ENCODE peak calls at places on chromosomes 5 and 9, in five cellular contexts. One of them, this sample, is unnamed.

GRCh38 chr5:1931590-1932138 is 48.9 kb upstream of the IRX4 start:
- DNase-seq in IMR-90: no peak
- DNase-seq in endodermal cell: peak
- DNase-seq in GM23248: no peak
- DNase-seq in NT2/D1: no peak
- DNase-seq in this sample: no peak

GRCh38 chr5:171309526-171310333 is 682 bp downstream of the TLX3 start:
- DNase-seq in IMR-90: no peak
- DNase-seq in endodermal cell: peak
- DNase-seq in GM23248: no peak
- DNase-seq in NT2/D1: no peak
- DNase-seq in this sample: peak

GRCh38 chr5:93305984-93306383 is 275.0 kb downstream of the NR2F1-AS1 start:
- DNase-seq in IMR-90: no peak
- DNase-seq in endodermal cell: peak
- DNase-seq in GM23248: no peak
- DNase-seq in NT2/D1: no peak
- DNase-seq in this sample: no peak

GRCh38 chr9:19306568-19306967 is 73.5 kb downstream of the RPS6 start:
- DNase-seq in IMR-90: no peak
- DNase-seq in endodermal cell: no peak
- DNase-seq in GM23248: peak
- DNase-seq in NT2/D1: no peak
- DNase-seq in this sample: no peak

GRCh38 chr5:139361821-139362429 is 20.3 kb downstream of the PAIP2 start:
- DNase-seq in IMR-90: no peak
- DNase-seq in endodermal cell: no peak
- DNase-seq in GM23248: peak
- DNase-seq in NT2/D1: no peak
- DNase-seq in this sample: no peak

GRCh38 chr5:67353500-67353931 is 156.9 kb upstream of the CD180 start:
- DNase-seq in IMR-90: no peak
- DNase-seq in endodermal cell: no peak
- DNase-seq in GM23248: no peak
- DNase-seq in NT2/D1: no peak
- DNase-seq in this sample: no peak

GRCh38 chr5:113678924-113679575 is 165.6 kb downstream of the YTHDC2 start:
- DNase-seq in IMR-90: peak
- DNase-seq in endodermal cell: peak
- DNase-seq in GM23248: peak
- DNase-seq in NT2/D1: no peak
- DNase-seq in this sample: peak

GRCh38 chr9:7058539-7058938 is 300.8 kb downstream of the KDM4C start:
- DNase-seq in IMR-90: peak
- DNase-seq in endodermal cell: no peak
- DNase-seq in GM23248: no peak
- DNase-seq in NT2/D1: no peak
- DNase-seq in this sample: no peak

GRCh38 chr9:117725426-117725887 is 21.3 kb downstream of the TLR4 start:
- DNase-seq in IMR-90: no peak
- DNase-seq in endodermal cell: no peak
- DNase-seq in GM23248: peak
- DNase-seq in NT2/D1: no peak
- DNase-seq in this sample: no peak

GRCh38 chr5:57163553-57164006 is 10.3 kb upstream of the GPBP1 start:
- DNase-seq in IMR-90: no peak
- DNase-seq in endodermal cell: no peak
- DNase-seq in GM23248: no peak
- DNase-seq in NT2/D1: no peak
- DNase-seq in this sample: no peak

GRCh38 chr5:134132372-134133212 is 18.1 kb downstream of the TCF7 start:
- DNase-seq in IMR-90: no peak
- DNase-seq in endodermal cell: peak
- DNase-seq in GM23248: no peak
- DNase-seq in NT2/D1: no peak
- DNase-seq in this sample: no peak

GRCh38 chr5:82499845-82500244 is 221.7 kb upstream of the RPS23 start:
- DNase-seq in IMR-90: no peak
- DNase-seq in endodermal cell: no peak
- DNase-seq in GM23248: peak
- DNase-seq in NT2/D1: no peak
- DNase-seq in this sample: no peak

GRCh38 chr9:32264171-32264862 is 120.1 kb upstream of the ACO1 start:
- DNase-seq in IMR-90: peak
- DNase-seq in endodermal cell: peak
- DNase-seq in GM23248: peak
- DNase-seq in NT2/D1: peak
- DNase-seq in this sample: no peak

GRCh38 chr5:122126177-122126701 is 3.1 kb upstream of the ZNF474 start:
- DNase-seq in IMR-90: peak
- DNase-seq in endodermal cell: no peak
- DNase-seq in GM23248: peak
- DNase-seq in NT2/D1: no peak
- DNase-seq in this sample: no peak

DNA sequence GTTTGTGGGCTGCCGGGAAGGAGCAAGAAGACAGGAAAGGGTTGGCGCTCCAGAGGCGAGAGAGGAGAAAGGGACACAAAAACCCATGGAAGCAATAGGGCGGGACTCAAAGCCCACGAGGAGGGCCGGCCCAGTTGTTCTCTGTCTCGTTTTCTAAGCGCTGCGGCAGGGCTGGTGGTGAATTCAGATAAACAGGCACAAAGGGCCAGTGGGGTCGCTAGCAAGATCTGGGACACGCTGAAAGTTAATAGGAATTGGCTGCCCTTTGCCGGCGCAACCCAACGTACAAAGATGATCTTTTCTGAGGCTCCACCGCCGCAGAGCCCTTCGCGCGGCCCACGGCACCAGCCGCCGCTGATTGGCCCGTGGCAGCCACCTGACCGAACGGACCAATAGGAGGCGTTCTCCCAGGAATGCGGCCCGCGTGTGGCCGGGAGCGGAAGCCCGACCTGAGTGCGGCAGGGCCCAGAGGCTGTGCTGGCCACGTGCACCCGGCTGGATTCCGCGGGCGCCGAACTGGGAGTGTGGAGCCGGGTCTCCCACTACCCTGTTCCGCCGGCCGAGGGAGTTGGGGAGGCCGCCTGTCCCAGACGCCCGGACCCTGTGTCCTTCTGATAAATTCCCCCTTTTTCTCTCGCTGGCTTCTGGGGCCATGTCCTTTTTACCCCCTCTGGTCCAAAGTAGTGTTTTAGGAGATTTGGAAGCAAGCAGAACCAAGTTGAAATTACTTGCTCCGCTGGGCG is 16.8 kb upstream of the NSD1 start:
- DNase-seq in IMR-90: peak
- DNase-seq in endodermal cell: peak
- DNase-seq in GM23248: peak
- DNase-seq in NT2/D1: no peak
- DNase-seq in this sample: no peak
- H3K9ac ChIP-seq in IMR-90: no peak
- H3K9ac ChIP-seq in endodermal cell: no peak
- H3K9ac ChIP-seq in GM23248: peak
- H3K9ac ChIP-seq in NT2/D1: no peak
- H3K9ac ChIP-seq in this sample: no peak

GRCh38 chr9:109098221-109098959 is 21.4 kb downstream of the TMEM245 start:
- DNase-seq in IMR-90: peak
- DNase-seq in endodermal cell: no peak
- DNase-seq in GM23248: peak
- DNase-seq in NT2/D1: no peak
- DNase-seq in this sample: no peak
- H3K9ac ChIP-seq in IMR-90: no peak
- H3K9ac ChIP-seq in endodermal cell: no peak
- H3K9ac ChIP-seq in GM23248: peak
- H3K9ac ChIP-seq in NT2/D1: no peak
- H3K9ac ChIP-seq in this sample: no peak

GRCh38 chr9:137087409-137087925 is 682 bp downstream of the MAN1B1 start:
- DNase-seq in IMR-90: no peak
- DNase-seq in endodermal cell: peak
- DNase-seq in GM23248: peak
- DNase-seq in NT2/D1: no peak
- DNase-seq in this sample: no peak

GRCh38 chr9:137085918-137086530 is 761 bp upstream of the MAN1B1 start:
- DNase-seq in IMR-90: no peak
- DNase-seq in endodermal cell: peak
- DNase-seq in GM23248: peak
- DNase-seq in NT2/D1: no peak
- DNase-seq in this sample: no peak

GRCh38 chr9:137089232-137089947 is 2.6 kb downstream of the MAN1B1 start:
- DNase-seq in IMR-90: no peak
- DNase-seq in endodermal cell: no peak
- DNase-seq in GM23248: no peak
- DNase-seq in NT2/D1: no peak
- DNase-seq in this sample: no peak

GRCh38 chr9:137086531-137087408 is at the start of gene MAN1B1:
- DNase-seq in IMR-90: peak
- DNase-seq in endodermal cell: peak
- DNase-seq in GM23248: peak
- DNase-seq in NT2/D1: peak
- DNase-seq in this sample: peak

DNA sequence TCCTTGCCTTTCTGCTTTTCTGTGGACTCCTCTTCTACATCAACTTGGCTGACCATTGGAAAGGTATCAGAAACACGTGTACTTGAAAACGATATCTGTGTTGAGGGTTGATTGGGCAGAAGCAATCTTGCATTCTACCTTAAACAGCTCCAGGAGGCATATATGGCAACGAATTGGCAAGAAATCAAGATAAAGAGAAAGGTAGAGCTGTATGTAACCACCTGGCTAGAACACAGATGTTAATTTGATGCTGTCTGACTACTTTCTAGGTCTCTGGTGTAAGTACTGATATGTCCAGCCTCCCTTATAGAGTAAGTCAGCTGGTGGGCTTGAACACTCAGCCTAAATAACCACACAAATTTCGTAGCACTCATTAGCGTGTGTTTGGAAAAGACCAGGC is 1.3 kb downstream of the MAN1B1 start:
- DNase-seq in IMR-90: no peak
- DNase-seq in endodermal cell: no peak
- DNase-seq in GM23248: no peak
- DNase-seq in NT2/D1: no peak
- DNase-seq in this sample: no peak
- H3K9ac ChIP-seq in IMR-90: no peak
- H3K9ac ChIP-seq in endodermal cell: no peak
- H3K9ac ChIP-seq in GM23248: peak
- H3K9ac ChIP-seq in NT2/D1: peak
- H3K9ac ChIP-seq in this sample: peak

GRCh38 chr5:17216974-17217325 is 481 bp upstream of the BASP1 start:
- DNase-seq in IMR-90: peak
- DNase-seq in endodermal cell: peak
- DNase-seq in GM23248: peak
- DNase-seq in NT2/D1: no peak
- DNase-seq in this sample: no peak
- H3K9ac ChIP-seq in IMR-90: peak
- H3K9ac ChIP-seq in endodermal cell: peak
- H3K9ac ChIP-seq in GM23248: no peak
- H3K9ac ChIP-seq in NT2/D1: peak
- H3K9ac ChIP-seq in this sample: no peak

DNA sequence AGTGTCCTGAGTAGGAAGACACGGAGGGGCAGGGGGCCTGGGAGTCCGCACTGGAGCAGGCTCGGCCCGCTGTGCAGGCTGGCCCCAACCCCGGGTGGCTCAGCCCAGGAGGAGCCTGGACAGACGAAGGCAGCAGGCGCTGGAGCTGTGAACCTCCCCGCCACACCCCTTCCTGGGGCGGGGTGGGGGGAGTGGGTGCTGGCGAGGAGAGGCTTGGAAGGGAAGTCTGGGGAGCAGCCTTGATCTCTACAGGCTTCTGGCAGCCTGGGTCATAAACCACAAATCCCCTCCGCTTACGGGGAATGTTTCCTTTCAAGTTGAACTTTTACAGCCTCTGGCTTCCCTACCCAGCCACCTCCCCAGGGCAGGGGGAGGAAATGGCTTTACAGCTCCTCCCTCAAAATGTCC is 19.7 kb downstream of the CRB2 start:
- DNase-seq in IMR-90: no peak
- DNase-seq in endodermal cell: no peak
- DNase-seq in GM23248: peak
- DNase-seq in NT2/D1: no peak
- DNase-seq in this sample: no peak
- H3K9ac ChIP-seq in IMR-90: no peak
- H3K9ac ChIP-seq in endodermal cell: no peak
- H3K9ac ChIP-seq in GM23248: no peak
- H3K9ac ChIP-seq in NT2/D1: peak
- H3K9ac ChIP-seq in this sample: no peak

This sample was measured in HCT116.